ENCODE peak calls at places on chromosome 19, in four cellular contexts. One of them, this sample, is unnamed.

GRCh38 chr19:27971869-27972268 is 1241.1 kb downstream of the UQCRFS1 start:
- DNase-seq in GDM1: no peak
- DNase-seq in EL: no peak
- DNase-seq in CD4-positive, CD25-positive, alpha-beta regulatory T cell: no peak
- DNase-seq in this sample: no peak

GRCh38 chr19:3117746-3118145 is 18.1 kb upstream of the GNA15 start:
- DNase-seq in CD4-positive, CD25-positive, alpha-beta regulatory T cell: no peak
- DNase-seq in EL: no peak
- DNase-seq in GDM1: no peak
- DNase-seq in this sample: no peak

GRCh38 chr19:34337747-34338146 is 27.2 kb upstream of the GPI start:
- DNase-seq in CD4-positive, CD25-positive, alpha-beta regulatory T cell: no peak
- DNase-seq in GDM1: no peak
- DNase-seq in EL: no peak
- DNase-seq in this sample: no peak

GRCh38 chr19:53980553-53981407 is 10.7 kb upstream of the CACNG6 start:
- DNase-seq in CD4-positive, CD25-positive, alpha-beta regulatory T cell: no peak
- DNase-seq in EL: peak
- DNase-seq in GDM1: peak
- DNase-seq in this sample: peak

GRCh38 chr19:30089086-30089665 is 147.1 kb downstream of the URI1 start:
- DNase-seq in GDM1: no peak
- DNase-seq in CD4-positive, CD25-positive, alpha-beta regulatory T cell: no peak
- DNase-seq in EL: no peak
- DNase-seq in this sample: peak

GRCh38 chr19:40388486-40388885 is 1.5 kb downstream of the HIPK4 start:
- DNase-seq in GDM1: no peak
- DNase-seq in EL: no peak
- DNase-seq in CD4-positive, CD25-positive, alpha-beta regulatory T cell: no peak
- DNase-seq in this sample: no peak

GRCh38 chr19:28485300-28485699 is 727.7 kb downstream of the UQCRFS1 start:
- DNase-seq in EL: no peak
- DNase-seq in CD4-positive, CD25-positive, alpha-beta regulatory T cell: no peak
- DNase-seq in GDM1: no peak
- DNase-seq in this sample: no peak

GRCh38 chr19:4635763-4636135 is 3.6 kb upstream of the TNFAIP8L1 start:
- DNase-seq in CD4-positive, CD25-positive, alpha-beta regulatory T cell: no peak
- DNase-seq in EL: no peak
- DNase-seq in GDM1: no peak
- DNase-seq in this sample: peak

GRCh38 chr19:50376166-50377050 is at the start of gene NR1H2:
- DNase-seq in EL: peak
- DNase-seq in GDM1: peak
- DNase-seq in CD4-positive, CD25-positive, alpha-beta regulatory T cell: peak
- DNase-seq in this sample: peak

GRCh38 chr19:45306522-45307027 is 16.1 kb downstream of the CKM start:
- DNase-seq in GDM1: no peak
- DNase-seq in EL: no peak
- DNase-seq in CD4-positive, CD25-positive, alpha-beta regulatory T cell: no peak
- DNase-seq in this sample: peak

GRCh38 chr19:29665826-29666633 is 769 bp downstream of the PLEKHF1 start:
- DNase-seq in GDM1: no peak
- DNase-seq in CD4-positive, CD25-positive, alpha-beta regulatory T cell: no peak
- DNase-seq in EL: peak
- DNase-seq in this sample: peak

GRCh38 chr19:16702123-16702522 is 17.5 kb upstream of the NWD1 start:
- DNase-seq in CD4-positive, CD25-positive, alpha-beta regulatory T cell: no peak
- DNase-seq in GDM1: no peak
- DNase-seq in EL: peak
- DNase-seq in this sample: no peak

GRCh38 chr19:11422163-11423068 is 3.3 kb upstream of the RGL3 start:
- DNase-seq in CD4-positive, CD25-positive, alpha-beta regulatory T cell: peak
- DNase-seq in GDM1: no peak
- DNase-seq in EL: peak
- DNase-seq in this sample: peak

GRCh38 chr19:35139618-35139943 is 957 bp downstream of the FXYD1 start:
- DNase-seq in GDM1: no peak
- DNase-seq in CD4-positive, CD25-positive, alpha-beta regulatory T cell: no peak
- DNase-seq in EL: no peak
- DNase-seq in this sample: no peak

GRCh38 chr19:39829702-39830275 is 4.2 kb downstream of the DYRK1B start:
- DNase-seq in CD4-positive, CD25-positive, alpha-beta regulatory T cell: no peak
- DNase-seq in EL: no peak
- DNase-seq in GDM1: no peak
- DNase-seq in this sample: peak

GRCh38 chr19:34364830-34365462 is at the start of gene GPI:
- DNase-seq in EL: peak
- DNase-seq in CD4-positive, CD25-positive, alpha-beta regulatory T cell: peak
- DNase-seq in GDM1: peak
- DNase-seq in this sample: peak

GRCh38 chr19:3471954-3472655 is 8.2 kb downstream of the SMIM24 start:
- DNase-seq in GDM1: no peak
- DNase-seq in CD4-positive, CD25-positive, alpha-beta regulatory T cell: no peak
- DNase-seq in EL: no peak
- DNase-seq in this sample: peak

GRCh38 chr19:5152767-5153532 is 184.0 kb downstream of the KDM4B start:
- DNase-seq in GDM1: no peak
- DNase-seq in EL: no peak
- DNase-seq in CD4-positive, CD25-positive, alpha-beta regulatory T cell: no peak
- DNase-seq in this sample: peak

GRCh38 chr19:50399368-50399745 is 15.2 kb downstream of the POLD1 start:
- DNase-seq in GDM1: no peak
- DNase-seq in CD4-positive, CD25-positive, alpha-beta regulatory T cell: no peak
- DNase-seq in EL: no peak
- DNase-seq in this sample: peak

GRCh38 chr19:18717601-18718000 is 34.1 kb downstream of the CRTC1 start:
- DNase-seq in CD4-positive, CD25-positive, alpha-beta regulatory T cell: no peak
- DNase-seq in EL: no peak
- DNase-seq in GDM1: no peak
- DNase-seq in this sample: no peak

GRCh38 chr19:41554902-41555301 is 21.1 kb upstream of the CEACAM21 start:
- DNase-seq in GDM1: peak
- DNase-seq in EL: no peak
- DNase-seq in CD4-positive, CD25-positive, alpha-beta regulatory T cell: peak
- DNase-seq in this sample: no peak

GRCh38 chr19:33508431-33508830 is 13.2 kb downstream of the PEPD start:
- DNase-seq in EL: no peak
- DNase-seq in CD4-positive, CD25-positive, alpha-beta regulatory T cell: no peak
- DNase-seq in GDM1: no peak
- DNase-seq in this sample: peak

GRCh38 chr19:7482584-7483439 is 6.0 kb downstream of the PEX11G start:
- DNase-seq in EL: no peak
- DNase-seq in CD4-positive, CD25-positive, alpha-beta regulatory T cell: no peak
- DNase-seq in GDM1: no peak
- DNase-seq in this sample: peak

GRCh38 chr19:3515891-3516422 is 9.8 kb downstream of the FZR1 start:
- DNase-seq in CD4-positive, CD25-positive, alpha-beta regulatory T cell: no peak
- DNase-seq in GDM1: no peak
- DNase-seq in EL: no peak
- DNase-seq in this sample: no peak

GRCh38 chr19:5588906-5589676 is 21.3 kb upstream of the TINCR start:
- DNase-seq in EL: no peak
- DNase-seq in CD4-positive, CD25-positive, alpha-beta regulatory T cell: no peak
- DNase-seq in GDM1: no peak
- DNase-seq in this sample: peak

GRCh38 chr19:52270266-52270885 is 989 bp downstream of the ZNF766 start:
- DNase-seq in EL: peak
- DNase-seq in GDM1: no peak
- DNase-seq in CD4-positive, CD25-positive, alpha-beta regulatory T cell: no peak
- DNase-seq in this sample: peak

GRCh38 chr19:37594982-37595382 is 306 bp downstream of the ZNF540 start:
- DNase-seq in GDM1: peak
- DNase-seq in CD4-positive, CD25-positive, alpha-beta regulatory T cell: peak
- DNase-seq in EL: peak
- DNase-seq in this sample: peak

GRCh38 chr19:21147540-21147939 is 5.7 kb downstream of the ZNF431 start:
- DNase-seq in GDM1: no peak
- DNase-seq in EL: no peak
- DNase-seq in CD4-positive, CD25-positive, alpha-beta regulatory T cell: no peak
- DNase-seq in this sample: no peak

This sample was measured in osteoblast.